ENCODE peak calls at places on chromosomes 12 and 14, in five cellular contexts. One of them, this sample, is unnamed.

GRCh38 chr12:84305144-84305543 is 607.5 kb downstream of the SLC6A15 start:
- DNase-seq in BJ: no peak
- DNase-seq in pancreas: no peak
- DNase-seq in hepatocyte: no peak
- DNase-seq in breast epithelium: no peak
- DNase-seq in this sample: peak

GRCh38 chr12:1936406-1937320 is 18.2 kb upstream of the CACNA2D4 start:
- DNase-seq in pancreas: peak
- DNase-seq in BJ: no peak
- DNase-seq in breast epithelium: peak
- DNase-seq in hepatocyte: peak
- DNase-seq in this sample: no peak

GRCh38 chr14:61662001-61662400 is 33.3 kb upstream of the HIF1A start:
- DNase-seq in hepatocyte: no peak
- DNase-seq in BJ: no peak
- DNase-seq in breast epithelium: no peak
- DNase-seq in pancreas: no peak
- DNase-seq in this sample: no peak

GRCh38 chr14:51996148-51996746 is 6.9 kb downstream of the RTRAF start:
- DNase-seq in pancreas: no peak
- DNase-seq in BJ: no peak
- DNase-seq in hepatocyte: peak
- DNase-seq in breast epithelium: no peak
- DNase-seq in this sample: no peak

GRCh38 chr14:100782516-100783320 is 43.2 kb upstream of the MEG3 start:
- DNase-seq in breast epithelium: peak
- DNase-seq in hepatocyte: no peak
- DNase-seq in pancreas: no peak
- DNase-seq in BJ: no peak
- DNase-seq in this sample: no peak

GRCh38 chr12:71810905-71811304 is 28.7 kb upstream of the TBC1D15 start:
- DNase-seq in hepatocyte: no peak
- DNase-seq in breast epithelium: no peak
- DNase-seq in pancreas: no peak
- DNase-seq in BJ: no peak
- DNase-seq in this sample: no peak

GRCh38 chr14:94770815-94771190 is 890 bp upstream of the GSC start:
- DNase-seq in breast epithelium: no peak
- DNase-seq in hepatocyte: no peak
- DNase-seq in BJ: no peak
- DNase-seq in pancreas: no peak
- DNase-seq in this sample: no peak

GRCh38 chr12:76247026-76247688 is 101.1 kb downstream of the BBS10 start:
- DNase-seq in BJ: no peak
- DNase-seq in hepatocyte: no peak
- DNase-seq in breast epithelium: no peak
- DNase-seq in pancreas: no peak
- DNase-seq in this sample: no peak

GRCh38 chr14:104142136-104143041 is 4.0 kb downstream of the KIF26A start:
- DNase-seq in hepatocyte: no peak
- DNase-seq in BJ: no peak
- DNase-seq in pancreas: no peak
- DNase-seq in breast epithelium: no peak
- DNase-seq in this sample: no peak

GRCh38 chr12:40903040-40903439 is 210.8 kb downstream of the CNTN1 start:
- DNase-seq in breast epithelium: no peak
- DNase-seq in hepatocyte: no peak
- DNase-seq in BJ: no peak
- DNase-seq in pancreas: no peak
- DNase-seq in this sample: no peak

GRCh38 chr12:68140576-68140975 is 19.0 kb downstream of the IFNG start:
- DNase-seq in hepatocyte: no peak
- DNase-seq in BJ: no peak
- DNase-seq in pancreas: no peak
- DNase-seq in breast epithelium: no peak
- DNase-seq in this sample: no peak

GRCh38 chr12:68109444-68110217 is 49.9 kb downstream of the IFNG start:
- DNase-seq in BJ: no peak
- DNase-seq in breast epithelium: no peak
- DNase-seq in hepatocyte: no peak
- DNase-seq in pancreas: peak
- DNase-seq in this sample: no peak

GRCh38 chr14:100471451-100472093 is 115.6 kb downstream of the BEGAIN start:
- DNase-seq in BJ: no peak
- DNase-seq in hepatocyte: no peak
- DNase-seq in pancreas: peak
- DNase-seq in breast epithelium: no peak
- DNase-seq in this sample: no peak

GRCh38 chr14:52328286-52328685 is 14.2 kb downstream of the PTGER2 start:
- DNase-seq in BJ: no peak
- DNase-seq in hepatocyte: no peak
- DNase-seq in pancreas: no peak
- DNase-seq in breast epithelium: no peak
- DNase-seq in this sample: no peak

GRCh38 chr14:92973265-92973797 is 50.4 kb downstream of the CHGA start:
- DNase-seq in pancreas: no peak
- DNase-seq in BJ: peak
- DNase-seq in hepatocyte: peak
- DNase-seq in breast epithelium: peak
- DNase-seq in this sample: peak

GRCh38 chr14:95561001-95561412 is 26.2 kb downstream of the GLRX5 start:
- DNase-seq in hepatocyte: peak
- DNase-seq in pancreas: peak
- DNase-seq in BJ: peak
- DNase-seq in breast epithelium: peak
- DNase-seq in this sample: peak

GRCh38 chr12:51307655-51308593 is 16.1 kb downstream of the BIN2 start:
- DNase-seq in BJ: peak
- DNase-seq in hepatocyte: peak
- DNase-seq in pancreas: no peak
- DNase-seq in breast epithelium: no peak
- DNase-seq in this sample: no peak

GRCh38 chr12:47458273-47458672 is 247.6 kb downstream of the RPAP3 start:
- DNase-seq in hepatocyte: peak
- DNase-seq in BJ: no peak
- DNase-seq in pancreas: peak
- DNase-seq in breast epithelium: no peak
- DNase-seq in this sample: no peak

GRCh38 chr12:115617391-115617790 is 660.1 kb downstream of the MED13L start:
- DNase-seq in pancreas: no peak
- DNase-seq in breast epithelium: no peak
- DNase-seq in hepatocyte: no peak
- DNase-seq in BJ: no peak
- DNase-seq in this sample: no peak

GRCh38 chr12:122190842-122191668 is 8.1 kb downstream of the LRRC43 start:
- DNase-seq in hepatocyte: peak
- DNase-seq in BJ: no peak
- DNase-seq in breast epithelium: no peak
- DNase-seq in pancreas: peak
- DNase-seq in this sample: no peak

GRCh38 chr12:109475993-109476806 is 900 bp downstream of the KCTD10 start:
- DNase-seq in pancreas: no peak
- DNase-seq in breast epithelium: no peak
- DNase-seq in hepatocyte: no peak
- DNase-seq in BJ: no peak
- DNase-seq in this sample: no peak

GRCh38 chr12:1847411-1847810 is 27.0 kb downstream of the LRTM2 start:
- DNase-seq in BJ: no peak
- DNase-seq in hepatocyte: no peak
- DNase-seq in breast epithelium: no peak
- DNase-seq in pancreas: no peak
- DNase-seq in this sample: no peak

GRCh38 chr12:4283512-4284255 is 10.1 kb downstream of the CCND2 start:
- DNase-seq in breast epithelium: no peak
- DNase-seq in hepatocyte: no peak
- DNase-seq in pancreas: no peak
- DNase-seq in BJ: no peak
- DNase-seq in this sample: no peak

GRCh38 chr12:116719661-116720060 is 18.2 kb downstream of the SPRING1 start:
- DNase-seq in breast epithelium: no peak
- DNase-seq in hepatocyte: peak
- DNase-seq in BJ: no peak
- DNase-seq in pancreas: no peak
- DNase-seq in this sample: no peak

GRCh38 chr12:132140501-132140900 is 3.6 kb downstream of the DDX51 start:
- DNase-seq in pancreas: no peak
- DNase-seq in BJ: no peak
- DNase-seq in breast epithelium: peak
- DNase-seq in hepatocyte: no peak
- DNase-seq in this sample: no peak

GRCh38 chr12:25276199-25276937 is 25.6 kb upstream of the KRAS start:
- DNase-seq in hepatocyte: peak
- DNase-seq in pancreas: peak
- DNase-seq in BJ: peak
- DNase-seq in breast epithelium: no peak
- DNase-seq in this sample: peak

GRCh38 chr12:81288651-81289050 is 210.8 kb downstream of the ACSS3 start:
- DNase-seq in breast epithelium: no peak
- DNase-seq in pancreas: no peak
- DNase-seq in BJ: no peak
- DNase-seq in hepatocyte: no peak
- DNase-seq in this sample: no peak

GRCh38 chr12:5388581-5389535 is 43.0 kb upstream of the NTF3 start:
- DNase-seq in breast epithelium: no peak
- DNase-seq in hepatocyte: no peak
- DNase-seq in pancreas: no peak
- DNase-seq in BJ: peak
- DNase-seq in this sample: no peak

GRCh38 chr12:41142376-41142775 is 45.7 kb upstream of the PDZRN4 start:
- DNase-seq in BJ: no peak
- DNase-seq in breast epithelium: no peak
- DNase-seq in pancreas: no peak
- DNase-seq in hepatocyte: no peak
- DNase-seq in this sample: no peak

GRCh38 chr12:48937170-48937569 is 11.9 kb upstream of the FKBP11 start:
- DNase-seq in hepatocyte: no peak
- DNase-seq in BJ: no peak
- DNase-seq in breast epithelium: no peak
- DNase-seq in pancreas: no peak
- DNase-seq in this sample: no peak

GRCh38 chr12:56220611-56221232 is 1.0 kb downstream of the RNF41 start:
- DNase-seq in BJ: no peak
- DNase-seq in hepatocyte: no peak
- DNase-seq in pancreas: no peak
- DNase-seq in breast epithelium: no peak
- DNase-seq in this sample: no peak

GRCh38 chr14:89858084-89858483 is 96.4 kb downstream of the EFCAB11 start:
- DNase-seq in hepatocyte: peak
- DNase-seq in breast epithelium: no peak
- DNase-seq in BJ: no peak
- DNase-seq in pancreas: no peak
- DNase-seq in this sample: no peak

GRCh38 chr12:47882796-47883546 is 21.8 kb downstream of the VDR start:
- DNase-seq in pancreas: no peak
- DNase-seq in BJ: no peak
- DNase-seq in breast epithelium: no peak
- DNase-seq in hepatocyte: no peak
- DNase-seq in this sample: no peak

GRCh38 chr12:124458220-124458991 is 109.0 kb downstream of the NCOR2 start:
- DNase-seq in pancreas: no peak
- DNase-seq in breast epithelium: no peak
- DNase-seq in BJ: no peak
- DNase-seq in hepatocyte: no peak
- DNase-seq in this sample: no peak

GRCh38 chr12:124456652-124457152 is 110.7 kb downstream of the NCOR2 start:
- DNase-seq in breast epithelium: no peak
- DNase-seq in pancreas: no peak
- DNase-seq in BJ: no peak
- DNase-seq in hepatocyte: no peak
- DNase-seq in this sample: no peak

GRCh38 chr12:124456133-124456651 is 111.2 kb downstream of the NCOR2 start:
- DNase-seq in hepatocyte: no peak
- DNase-seq in pancreas: no peak
- DNase-seq in breast epithelium: no peak
- DNase-seq in BJ: no peak
- DNase-seq in this sample: no peak

GRCh38 chr12:124458992-124459851 is 108.2 kb downstream of the NCOR2 start:
- DNase-seq in breast epithelium: no peak
- DNase-seq in BJ: no peak
- DNase-seq in hepatocyte: no peak
- DNase-seq in pancreas: no peak
- DNase-seq in this sample: no peak

GRCh38 chr12:124457287-124458219 is 109.9 kb downstream of the NCOR2 start:
- DNase-seq in pancreas: no peak
- DNase-seq in breast epithelium: no peak
- DNase-seq in BJ: peak
- DNase-seq in hepatocyte: peak
- DNase-seq in this sample: no peak
- H3K4me3 ChIP-seq in pancreas: no peak
- H3K4me3 ChIP-seq in breast epithelium: peak
- H3K4me3 ChIP-seq in BJ: peak
- H3K4me3 ChIP-seq in hepatocyte: no peak
- H3K4me3 ChIP-seq in this sample: no peak

GRCh38 chr12:53324779-53325538 is 3.5 kb upstream of the AAAS start:
- DNase-seq in pancreas: peak
- DNase-seq in BJ: peak
- DNase-seq in breast epithelium: peak
- DNase-seq in hepatocyte: peak
- DNase-seq in this sample: no peak

GRCh38 chr12:53325539-53326061 is 4.2 kb upstream of the AAAS start:
- DNase-seq in breast epithelium: no peak
- DNase-seq in BJ: no peak
- DNase-seq in hepatocyte: no peak
- DNase-seq in pancreas: peak
- DNase-seq in this sample: no peak

GRCh38 chr12:53326460-53327185 is 5.2 kb upstream of the AAAS start:
- DNase-seq in breast epithelium: no peak
- DNase-seq in pancreas: no peak
- DNase-seq in hepatocyte: no peak
- DNase-seq in BJ: no peak
- DNase-seq in this sample: no peak

GRCh38 chr12:53327435-53328042 is 6.1 kb upstream of the AAAS start:
- DNase-seq in pancreas: no peak
- DNase-seq in BJ: no peak
- DNase-seq in breast epithelium: no peak
- DNase-seq in hepatocyte: no peak
- DNase-seq in this sample: no peak

GRCh38 chr12:53328043-53328435 is 6.6 kb upstream of the AAAS start:
- DNase-seq in BJ: no peak
- DNase-seq in pancreas: no peak
- DNase-seq in hepatocyte: no peak
- DNase-seq in breast epithelium: no peak
- DNase-seq in this sample: no peak
- TF ChIP-seq CTCF in BJ: no peak
- TF ChIP-seq CTCF in pancreas: no peak
- TF ChIP-seq CTCF in hepatocyte: no peak
- TF ChIP-seq CTCF in breast epithelium: no peak
- TF ChIP-seq CTCF in this sample: no peak

GRCh38 chr12:19006626-19007025 is 122.9 kb upstream of the PLEKHA5 start:
- DNase-seq in pancreas: no peak
- DNase-seq in breast epithelium: no peak
- DNase-seq in BJ: no peak
- DNase-seq in hepatocyte: no peak
- DNase-seq in this sample: no peak
- H3K4me3 ChIP-seq in pancreas: no peak
- H3K4me3 ChIP-seq in breast epithelium: no peak
- H3K4me3 ChIP-seq in BJ: no peak
- H3K4me3 ChIP-seq in hepatocyte: no peak
- H3K4me3 ChIP-seq in this sample: no peak

GRCh38 chr14:80959448-80960006 is 4.1 kb downstream of the TSHR start:
- DNase-seq in breast epithelium: no peak
- DNase-seq in pancreas: no peak
- DNase-seq in BJ: no peak
- DNase-seq in hepatocyte: no peak
- DNase-seq in this sample: no peak

GRCh38 chr14:80965041-80965440 is 9.6 kb downstream of the TSHR start:
- DNase-seq in breast epithelium: no peak
- DNase-seq in hepatocyte: no peak
- DNase-seq in pancreas: no peak
- DNase-seq in BJ: no peak
- DNase-seq in this sample: no peak
- TF ChIP-seq CTCF in breast epithelium: no peak
- TF ChIP-seq CTCF in hepatocyte: no peak
- TF ChIP-seq CTCF in pancreas: no peak
- TF ChIP-seq CTCF in BJ: no peak
- TF ChIP-seq CTCF in this sample: no peak